ENCODE peak calls at places on chromosomes 3 and 15, in four cellular contexts. V is neural progenitor cell, C is cardiac muscle cell, G is endodermal cell. Z is an unnamed sample.

GRCh38 chr3:55897573-55898224 is 410.6 kb upstream of the WNT5A start:
- DNase-seq in V (peak; percentile 57), C (no peak), G (peak; percentile 63), Z (peak; percentile 25)

GRCh38 chr15:97902140-97902780 is 58.2 kb upstream of the ARRDC4 start:
- DNase-seq in V (no peak), G (no peak), C (peak; percentile 15), Z (no peak)

GRCh38 chr15:47399100-47399499 is 318.2 kb upstream of the SEMA6D start:
- DNase-seq in V (no peak), C (no peak), G (no peak), Z (no peak)

GRCh38 chr3:126399348-126399730 is 4.6 kb downstream of the CFAP100 start:
- DNase-seq in C (no peak), G (no peak), V (no peak), Z (no peak)

GRCh38 chr3:170622369-170623159 is 36.7 kb upstream of the SLC7A14 start:
- DNase-seq in G (no peak), V (no peak), C (peak; percentile 78), Z (no peak)

GRCh38 chr3:190646996-190647395 is 133.1 kb downstream of the IL1RAP start:
- DNase-seq in C (no peak), V (no peak), G (no peak), Z (no peak)

GRCh38 chr3:23495507-23495906 is 292.4 kb downstream of the UBE2E2 start:
- DNase-seq in C (peak; percentile 35), V (no peak), G (no peak), Z (no peak)

GRCh38 chr3:61956236-61956635 is 394.9 kb downstream of the PTPRG start:
- DNase-seq in G (no peak), C (peak; percentile 71), V (no peak), Z (no peak)

GRCh38 chr3:125067225-125067624 is 11.4 kb upstream of the HEG1 start:
- DNase-seq in G (no peak), C (peak; percentile 72), V (no peak), Z (no peak)

GRCh38 chr15:67603063-67603462 is 60.6 kb downstream of the MAP2K5 start:
- DNase-seq in V (no peak), C (no peak), G (no peak), Z (no peak)

GRCh38 chr3:150005243-150006102 is 34.8 kb upstream of the PFN2 start:
- DNase-seq in C (no peak), G (no peak), V (no peak), Z (no peak)

GRCh38 chr15:81729340-81729739 is 316.5 kb downstream of the MEX3B start:
- DNase-seq in G (no peak), C (no peak), V (no peak), Z (no peak)

GRCh38 chr3:51961607-51962569 is 5.4 kb downstream of the PCBP4 start:
- DNase-seq in V (peak; percentile 41), G (peak; percentile 58), C (no peak), Z (no peak)

GRCh38 chr15:62506217-62506805 is 341.2 kb upstream of the C2CD4B start:
- DNase-seq in C (peak; percentile 80), V (peak; percentile 52), G (peak; percentile 51), Z (peak; percentile 21)

GRCh38 chr3:56939759-56940323 is 120.6 kb upstream of the SPATA12 start:
- DNase-seq in C (no peak), G (no peak), V (peak; percentile 45), Z (peak; percentile 67)

GRCh38 chr3:120678331-120678845 is 3.7 kb downstream of the HGD start:
- DNase-seq in G (peak; percentile 54), V (peak; percentile 56), C (peak; percentile 88), Z (peak; percentile 13)

GRCh38 chr3:190618349-190619030 is 104.6 kb downstream of the IL1RAP start:
- DNase-seq in G (no peak), C (no peak), V (no peak), Z (no peak)

GRCh38 chr3:126313580-126314304 is 43.5 kb downstream of the KLF15 start:
- DNase-seq in G (peak; percentile 25), C (peak; percentile 19), V (no peak), Z (no peak)

GRCh38 chr3:15331606-15332404 is 581 bp downstream of the SH3BP5 start:
- DNase-seq in G (no peak), C (no peak), V (peak; percentile 59), Z (peak; percentile 47)

GRCh38 chr15:55526559-55527036 is 18.6 kb upstream of the DNAAF4 start:
- DNase-seq in V (peak; percentile 63), G (peak; percentile 74), C (peak; percentile 84), Z (peak; percentile 55)

GRCh38 chr3:102235679-102236078 is 199.1 kb upstream of the ZPLD1 start:
- DNase-seq in V (peak; percentile 57), C (peak; percentile 55), G (peak; percentile 72), Z (no peak)

GRCh38 chr15:92409521-92409920 is 15.8 kb downstream of the ST8SIA2 start:
- DNase-seq in C (no peak), G (no peak), V (no peak), Z (no peak)

GRCh38 chr3:164332856-164333802 is 745.2 kb downstream of the SI start:
- DNase-seq in G (peak; percentile 79), V (peak; percentile 82), C (no peak), Z (peak; percentile 4)

GRCh38 chr3:57688291-57688690 is 4.6 kb downstream of the DENND6A start:
- DNase-seq in G (no peak), V (no peak), C (no peak), Z (no peak)

GRCh38 chr3:148036331-148036881 is 627.2 kb downstream of the ZIC1 start:
- DNase-seq in V (no peak), C (peak; percentile 79), G (no peak), Z (no peak)

GRCh38 chr15:51641490-51642135 is 19.0 kb upstream of the DMXL2 start:
- DNase-seq in C (no peak), G (no peak), V (no peak), Z (no peak)

GRCh38 chr15:94230436-94230885 is 900 bp upstream of the MCTP2 start:
- DNase-seq in G (no peak), V (peak; percentile 16), C (peak; percentile 3), Z (no peak)

GRCh38 chr3:105705011-105705410 is 163.8 kb downstream of the CBLB start:
- DNase-seq in V (no peak), C (no peak), G (no peak), Z (no peak)

GRCh38 chr15:73387507-73388255 is 18.9 kb upstream of the HCN4 start:
- DNase-seq in V (no peak), C (peak; percentile 82), G (no peak), Z (peak; percentile 48)

DNA sequence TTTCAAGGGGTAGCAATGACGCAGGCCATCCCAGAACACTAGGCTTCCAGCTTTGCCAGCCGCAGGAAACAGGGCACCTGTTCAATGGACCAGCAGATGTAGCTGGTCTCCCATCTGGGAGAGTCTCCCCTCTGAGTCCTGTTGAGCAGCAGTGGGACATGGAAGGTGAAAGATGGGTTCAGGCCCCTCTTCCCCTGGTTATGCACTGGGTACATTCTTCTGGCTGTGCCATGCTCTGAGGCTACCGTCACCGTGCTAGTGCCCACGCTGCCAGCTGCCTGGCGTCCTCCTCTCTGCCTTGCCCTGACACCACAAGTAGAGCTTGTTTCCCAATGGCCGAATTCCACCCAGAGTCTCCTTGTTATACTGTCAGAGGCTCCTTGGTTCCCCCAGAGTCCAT is 63.1 kb downstream of the TLE3 start:
- DNase-seq in G (no peak), V (no peak), C (no peak), Z (no peak)
- H3K27me3 ChIP-seq in G (peaks cover 6% of the 10 kb centered on the region), V (no peaks in the 10 kb centered on the region), C (peaks cover 25% of the 10 kb centered on the region), Z (no peaks in the 10 kb centered on the region)

GRCh38 chr3:186362988-186363387 is 954 bp upstream of the DGKG start:
- DNase-seq in G (no peak), V (no peak), C (no peak), Z (no peak)

GRCh38 chr3:186361246-186361611 is 805 bp downstream of the DGKG start:
- DNase-seq in V (peak; percentile 25), C (no peak), G (peak; percentile 64), Z (no peak)

GRCh38 chr3:186361612-186362408 is at the start of gene DGKG:
- DNase-seq in C (peak; percentile 9), V (peak; percentile 59), G (peak; percentile 72), Z (peak; percentile 86)

GRCh38 chr3:186360779-186361178 is 1.3 kb downstream of the DGKG start:
- DNase-seq in V (peak; percentile 70), G (peak; percentile 74), C (no peak), Z (peak; percentile 84)

DNA sequence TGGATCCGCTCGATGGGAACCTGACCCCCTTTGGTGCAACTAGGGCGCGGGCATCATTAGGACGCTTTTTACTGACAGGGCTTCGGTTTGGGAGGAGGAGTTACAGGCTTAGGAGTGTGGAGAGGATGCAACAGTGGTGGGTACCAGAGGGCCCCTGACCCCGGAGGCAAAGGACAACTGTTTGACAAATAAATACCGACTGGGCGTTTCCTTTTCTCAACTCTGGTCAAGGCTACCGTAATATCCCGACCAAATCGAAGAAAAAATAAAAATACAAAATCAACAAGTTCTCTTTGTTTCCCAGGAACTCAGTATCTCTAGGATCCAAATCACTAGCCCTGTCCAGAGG is 349 bp upstream of the DGKG start:
- DNase-seq in V (no peak), G (no peak), C (no peak), Z (no peak)
- H3K4me3 ChIP-seq in V (peak overlapping the region; percentile 63), G (peak overlapping the region; percentile 80), C (peak overlapping the region; percentile 38), Z (peak overlapping the region; percentile 42)

DNA sequence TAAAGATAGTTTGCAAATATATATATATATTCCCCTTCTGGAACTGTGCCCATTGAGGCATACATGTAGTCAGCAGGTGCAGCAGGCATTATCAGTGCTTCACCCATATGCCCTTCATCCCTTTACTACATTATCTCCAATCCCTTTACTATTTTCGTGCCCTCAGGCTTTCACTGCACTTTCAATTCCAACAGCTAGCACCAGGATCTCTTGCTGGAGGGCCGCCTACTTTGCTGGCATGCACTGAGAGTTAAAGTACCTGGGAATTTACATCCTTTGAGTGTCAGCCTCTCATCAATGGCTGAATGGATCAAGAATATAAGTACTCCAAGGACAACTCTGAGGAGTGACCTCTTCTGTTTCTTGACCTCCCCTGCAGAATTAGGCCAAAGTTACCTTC is 222.1 kb upstream of the CFAP20DC start:
- DNase-seq in V (no peak), G (no peak), C (no peak), Z (no peak)
- H3K36me3 ChIP-seq in V (no peaks in the 10 kb centered on the region), G (no peaks in the 10 kb centered on the region), C (no peaks in the 10 kb centered on the region), Z (no peaks in the 10 kb centered on the region)

GRCh38 chr15:88255109-88255495 is 1.4 kb downstream of the NTRK3 start:
- DNase-seq in G (no peak), C (no peak), V (no peak), Z (peak; percentile 54)

GRCh38 chr15:88256261-88257230 is at the start of gene NTRK3:
- DNase-seq in G (peak; percentile 81), V (peak; percentile 76), C (peak; percentile 57), Z (peak; percentile 93)

GRCh38 chr15:88257311-88257901 is 867 bp upstream of the NTRK3 start:
- DNase-seq in G (peak; percentile 72), V (peak; percentile 45), C (no peak), Z (peak; percentile 77)

GRCh38 chr15:88258021-88258641 is 1.6 kb upstream of the NTRK3 start:
- DNase-seq in G (peak; percentile 93), C (peak; percentile 21), V (peak; percentile 74), Z (peak; percentile 85)

DNA sequence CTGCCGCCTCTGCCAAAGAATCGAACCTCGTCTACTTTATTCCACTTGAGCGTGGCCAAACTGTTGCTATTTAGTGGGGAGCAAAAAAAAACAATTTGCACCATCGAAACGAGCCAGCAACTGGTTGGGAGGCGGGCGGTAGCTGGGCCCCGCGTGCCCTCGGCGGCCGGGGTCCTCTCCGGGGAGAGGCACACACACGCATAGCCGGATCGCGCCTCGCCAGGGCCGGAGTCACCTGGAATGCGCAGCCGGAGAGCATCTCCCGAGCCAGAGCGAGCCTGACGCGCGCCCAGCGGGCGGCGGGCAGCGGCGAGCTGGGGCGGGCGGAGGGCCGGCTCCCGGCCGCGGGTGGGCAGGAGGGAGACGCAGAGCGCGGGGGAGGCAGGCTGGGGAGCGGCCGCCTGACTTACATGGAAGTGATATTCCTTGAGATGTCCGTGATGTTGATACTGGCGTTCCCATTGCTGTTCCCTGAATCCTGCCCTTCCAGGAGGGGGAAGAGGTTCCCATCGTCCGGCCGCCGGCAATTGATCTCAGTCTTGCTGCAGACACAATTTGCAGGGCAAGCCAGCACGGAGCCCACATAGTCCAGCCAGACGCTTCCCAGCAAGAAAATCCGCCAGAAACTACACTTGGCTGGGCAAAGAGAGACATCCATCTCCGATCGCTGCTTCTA is 905 bp downstream of the NTRK3 start:
- DNase-seq in C (peak; percentile 58), V (peak; percentile 86), G (peak; percentile 83), Z (peak; percentile 92)
- H3K27me3 ChIP-seq in C (peaks cover 71% of the 10 kb centered on the region), V (peaks cover 97% of the 10 kb centered on the region), G (peaks cover 95% of the 10 kb centered on the region), Z (peaks cover 44% of the 10 kb centered on the region)

Z was measured in H7.